ENCODE peak calls at places on chromosome 3, in seven cellular contexts. G is Calu3, S is dorsolateral prefrontal cortex, Y is spleen, L is neural progenitor cell, T is endothelial cell, O is GM10248. M is an unnamed sample.

GRCh38 chr3:40719660-40720287 is 195.0 kb downstream of the ZNF621 start:
- DNase-seq in S (no peak), L (peak; percentile 48), O (no peak), T (peak; percentile 10), G (peak; percentile 17), Y (no peak), M (no peak)

GRCh38 chr3:908839-909238 is 184.0 kb upstream of the CNTN6 start:
- DNase-seq in G (no peak), S (peak; percentile 33), T (no peak), Y (no peak), O (no peak), L (peak; percentile 43), M (no peak)

GRCh38 chr3:14913926-14914776 is 33.2 kb upstream of the NR2C2 start:
- DNase-seq in Y (no peak), L (peak; percentile 54), G (no peak), O (no peak), S (no peak), T (no peak), M (no peak)

GRCh38 chr3:141421639-141422319 is 53.5 kb downstream of the ZBTB38 start:
- DNase-seq in L (no peak), Y (no peak), T (no peak), S (no peak), O (no peak), G (no peak), M (no peak)

GRCh38 chr3:12237912-12238650 is 50.8 kb upstream of the PPARG start:
- DNase-seq in L (no peak), S (no peak), T (no peak), Y (no peak), O (no peak), G (no peak), M (no peak)

GRCh38 chr3:174547801-174548200 is 311.3 kb upstream of the NAALADL2 start:
- DNase-seq in G (no peak), L (no peak), S (no peak), T (no peak), Y (no peak), O (no peak), M (peak; percentile 8)

GRCh38 chr3:34152641-34153040 is 354.2 kb downstream of the PDCD6IP start:
- DNase-seq in Y (no peak), L (no peak), T (no peak), G (no peak), S (peak; percentile 84), O (no peak), M (no peak)

GRCh38 chr3:149215474-149215873 is 6.2 kb downstream of the CP start:
- DNase-seq in O (no peak), L (peak; percentile 51), T (no peak), S (no peak), Y (no peak), G (no peak), M (peak; percentile 25)

GRCh38 chr3:55191911-55192787 is 264.3 kb upstream of the LRTM1 start:
- DNase-seq in T (no peak), Y (no peak), L (no peak), O (no peak), G (no peak), S (no peak), M (peak; percentile 75)

DNA sequence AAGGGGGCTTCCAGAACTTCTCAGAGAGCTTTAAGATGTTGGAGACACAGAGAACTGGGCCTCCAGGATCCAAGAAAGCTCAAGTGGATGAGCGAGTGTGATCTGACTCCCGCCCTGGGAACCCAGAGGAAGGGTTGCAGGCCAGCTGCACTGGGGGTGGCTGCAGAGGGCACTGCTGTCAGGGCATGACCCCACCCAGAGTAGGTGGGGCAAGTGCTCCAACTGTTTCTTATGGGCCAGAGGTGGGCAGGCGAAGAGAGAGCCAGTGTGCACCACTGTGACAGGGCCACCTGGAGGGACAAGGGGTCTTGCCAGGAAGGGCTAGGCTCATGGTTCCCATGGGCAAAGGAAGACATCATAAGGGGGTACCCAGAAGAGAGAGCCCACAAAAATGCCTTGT is 48.8 kb downstream of the EXOG start:
- DNase-seq in G (no peak), S (no peak), O (no peak), T (no peak), Y (peak; percentile 56), L (no peak), M (no peak)
- TF ChIP-seq CTCF in G (no peak), S (no peak), O (no peak), T (no peak), Y (no peak), L (no peak), M (no peak)

DNA sequence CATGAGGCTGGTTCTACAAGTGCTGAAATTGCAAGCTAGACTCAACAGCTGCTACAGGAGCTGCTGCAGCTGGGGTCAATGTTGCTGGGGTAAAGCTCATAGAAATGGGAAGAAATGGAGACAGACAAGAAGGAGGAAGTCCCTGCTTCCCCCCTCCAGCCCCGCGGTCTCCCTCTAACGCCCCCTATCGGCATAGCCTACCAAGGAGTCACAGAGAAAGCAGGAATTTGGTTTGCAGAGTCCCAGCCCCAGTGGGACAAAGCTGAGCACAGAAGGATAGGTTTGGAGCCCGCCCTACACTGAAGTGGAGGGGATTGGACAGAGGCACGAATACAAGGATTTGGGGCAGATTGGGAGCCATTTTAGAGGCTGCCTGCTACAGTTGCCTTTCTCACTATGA is 176.9 kb upstream of the ANKRD28 start:
- DNase-seq in G (peak; percentile 12), O (no peak), L (peak; percentile 49), Y (no peak), T (peak; percentile 11), S (no peak), M (no peak)
- TF ChIP-seq CTCF in G (no peak), O (peak; percentile 11), L (peak; percentile 55), Y (no peak), T (peak; percentile 14), S (no peak), M (peak; percentile 3)

GRCh38 chr3:81974754-81975153 is 213.3 kb upstream of the GBE1 start:
- DNase-seq in T (no peak), S (no peak), G (no peak), L (peak; percentile 6), Y (no peak), O (no peak), M (no peak)
- TF ChIP-seq CTCF in T (no peak), S (no peak), G (no peak), L (no peak), Y (no peak), O (no peak), M (no peak)

GRCh38 chr3:57753016-57753415 is 3.1 kb upstream of the SLMAP start:
- DNase-seq in G (no peak), Y (no peak), L (no peak), S (no peak), T (no peak), O (no peak), M (no peak)

GRCh38 chr3:57756022-57756527 is at the start of gene SLMAP:
- DNase-seq in S (peak; percentile 98), T (peak; percentile 86), L (peak; percentile 96), Y (peak; percentile 100), G (peak; percentile 96), O (peak; percentile 94), M (peak; percentile 85)

GRCh38 chr3:57757642-57758297 is 1.7 kb downstream of the SLMAP start:
- DNase-seq in L (peak; percentile 69), T (peak; percentile 13), Y (peak; percentile 79), G (no peak), S (no peak), O (no peak), M (no peak)

GRCh38 chr3:57756528-57757401 is 656 bp downstream of the SLMAP start:
- DNase-seq in T (peak; percentile 51), S (peak; percentile 23), G (peak; percentile 38), O (peak; percentile 47), Y (peak; percentile 92), L (peak; percentile 50), M (no peak)

DNA sequence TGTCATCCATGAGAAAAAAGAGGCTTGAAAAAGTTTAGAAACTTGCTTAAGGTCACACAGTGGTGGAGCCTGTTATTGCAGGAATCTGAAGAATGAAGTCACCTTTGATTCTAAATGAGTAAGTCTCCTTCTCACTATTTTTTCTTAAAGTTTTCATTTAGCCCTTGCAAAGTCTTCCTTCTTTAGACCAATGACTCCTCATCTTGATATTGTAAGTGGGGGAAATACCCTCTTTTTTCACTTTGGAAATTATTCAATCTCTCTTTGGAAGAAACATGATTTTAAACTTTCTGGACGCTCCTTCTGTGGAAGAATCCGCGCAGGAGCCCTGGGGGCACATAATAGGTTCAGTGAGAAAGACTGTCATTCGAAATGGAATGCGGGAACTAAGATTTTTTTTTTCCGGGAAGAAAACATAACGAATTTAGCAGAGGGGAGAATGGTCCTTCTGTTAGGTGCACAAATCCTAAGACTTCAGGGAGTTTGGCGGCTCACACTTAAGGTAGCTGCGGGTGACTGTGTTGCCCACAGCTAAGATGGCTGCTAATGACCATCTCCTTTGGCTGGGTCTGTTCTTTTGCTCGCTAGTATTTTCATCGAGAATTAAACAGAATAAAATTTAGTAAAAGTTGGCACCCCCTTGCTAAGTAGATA is 614 bp upstream of the SLMAP start:
- DNase-seq in G (peak; percentile 46), L (peak; percentile 76), Y (peak; percentile 80), S (peak; percentile 58), T (no peak), O (peak; percentile 68), M (no peak)
- TF ChIP-seq CTCF in G (no peak), L (peak; percentile 35), Y (peak; percentile 39), S (no peak), T (peak; percentile 11), O (no peak), M (no peak)

DNA sequence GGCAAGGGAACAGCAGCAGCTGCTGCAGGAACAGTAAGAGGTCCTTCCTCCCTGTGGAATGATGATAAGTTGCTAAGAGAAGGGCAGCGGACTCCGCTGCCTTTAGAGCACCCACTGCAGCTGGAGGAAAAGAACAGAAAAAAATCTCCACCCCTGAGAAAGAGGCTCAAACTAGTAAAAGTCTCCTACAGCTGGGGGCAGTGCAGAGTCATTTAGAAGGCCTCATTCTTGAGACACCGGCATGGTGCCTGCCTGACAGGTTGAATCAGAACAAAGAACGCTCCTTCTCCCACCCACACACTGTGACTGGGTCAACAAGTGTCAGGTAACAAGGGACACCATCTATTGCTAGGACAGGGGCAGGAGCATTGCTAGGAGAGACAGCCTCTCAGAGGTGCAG is 188.4 kb downstream of the ABHD5 start:
- DNase-seq in T (peak; percentile 30), O (peak; percentile 58), Y (no peak), G (peak; percentile 59), L (peak; percentile 86), S (no peak), M (no peak)
- TF ChIP-seq CTCF in T (no peak), O (peak; percentile 42), Y (no peak), G (no peak), L (peak; percentile 65), S (no peak), M (no peak)

DNA sequence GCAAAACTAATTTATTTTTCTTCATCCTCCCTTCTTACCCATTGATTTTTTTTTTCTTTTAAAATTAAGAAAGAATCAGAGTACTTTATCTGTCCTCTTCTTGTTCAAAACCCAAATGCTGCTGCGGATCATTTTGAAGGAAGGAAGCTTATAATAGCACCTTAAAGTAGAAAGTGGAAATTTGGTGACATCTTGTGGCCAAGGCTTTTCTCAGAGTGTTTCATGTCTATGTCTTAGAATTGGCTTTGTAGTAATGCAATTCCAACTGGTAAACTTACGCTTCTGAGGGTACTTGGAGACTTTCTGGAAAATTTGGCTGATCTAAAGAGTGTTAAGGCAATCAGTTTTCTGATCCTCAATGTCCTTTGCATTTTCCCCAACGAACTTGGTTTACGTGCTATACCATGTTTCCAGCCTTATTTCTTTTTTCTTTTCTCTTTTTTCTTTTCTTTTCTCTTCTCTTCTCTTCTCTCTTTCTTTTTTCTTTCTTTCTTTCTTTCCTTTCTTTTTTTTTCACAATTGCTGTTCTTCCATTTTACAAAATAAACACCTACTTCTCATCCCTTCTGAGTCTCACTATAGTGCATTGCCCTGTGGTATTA is 30.7 kb downstream of the C3orf38 start:
- DNase-seq in T (no peak), S (no peak), G (peak; percentile 13), Y (no peak), L (peak; percentile 6), O (peak; percentile 41), M (peak; percentile 10)
- TF ChIP-seq CTCF in T (no peak), S (no peak), G (peak; percentile 18), Y (peak; percentile 14), L (peak; percentile 49), O (peak; percentile 50), M (peak; percentile 48)

GRCh38 chr3:150227839-150228238 is 180.3 kb upstream of the TSC22D2 start:
- DNase-seq in L (peak; percentile 94), G (peak; percentile 76), O (peak; percentile 52), Y (no peak), S (no peak), T (peak; percentile 85), M (no peak)
- TF ChIP-seq CTCF in L (peak; percentile 88), G (peak; percentile 87), O (peak; percentile 62), Y (peak; percentile 50), S (peak; percentile 40), T (peak; percentile 80), M (peak; percentile 85)